ENCODE peak calls at places on chromosome 6, in nine cellular contexts. One of them, this sample, is unnamed.
A peak's percentile ranks its signal among the peaks of the same experiment; 100 is the strongest.

GRCh38 chr6:146544783-146545182 is 1.1 kb downstream of the RAB32 start:
- DNase-seq in activated T-cell treated with anti-CD3 and anti-CD28 coated beads, Interleukin-2, amount 50 U/mL, for 72 hours: no peak
- DNase-seq in AG04450: no peak
- DNase-seq in EH: no peak
- DNase-seq in DMS153: no peak
- DNase-seq in NCI-H1092 treated with DMSO at 0.1 percent for 48 hours: no peak
- DNase-seq in NCI-H748 treated with DMSO at 0.1 percent for 48 hours: no peak
- DNase-seq in thoracic aorta: no peak
- DNase-seq in foreskin fibroblast: peak; percentile 39
- DNase-seq in this sample: peak; percentile 38

GRCh38 chr6:19869464-19869863 is 32.3 kb downstream of the ID4 start:
- DNase-seq in activated T-cell treated with anti-CD3 and anti-CD28 coated beads, Interleukin-2, amount 50 U/mL, for 72 hours: no peak
- DNase-seq in AG04450: no peak
- DNase-seq in EH: no peak
- DNase-seq in DMS153: no peak
- DNase-seq in NCI-H1092 treated with DMSO at 0.1 percent for 48 hours: no peak
- DNase-seq in NCI-H748 treated with DMSO at 0.1 percent for 48 hours: no peak
- DNase-seq in thoracic aorta: no peak
- DNase-seq in foreskin fibroblast: no peak
- DNase-seq in this sample: no peak

GRCh38 chr6:2565499-2565898 is 185.2 kb downstream of the MYLK4 start:
- DNase-seq in activated T-cell treated with anti-CD3 and anti-CD28 coated beads, Interleukin-2, amount 50 U/mL, for 72 hours: no peak
- DNase-seq in AG04450: no peak
- DNase-seq in EH: no peak
- DNase-seq in DMS153: no peak
- DNase-seq in NCI-H1092 treated with DMSO at 0.1 percent for 48 hours: no peak
- DNase-seq in NCI-H748 treated with DMSO at 0.1 percent for 48 hours: no peak
- DNase-seq in thoracic aorta: no peak
- DNase-seq in foreskin fibroblast: no peak
- DNase-seq in this sample: no peak

GRCh38 chr6:154474636-154475428 is 35.7 kb downstream of the CNKSR3 start:
- DNase-seq in activated T-cell treated with anti-CD3 and anti-CD28 coated beads, Interleukin-2, amount 50 U/mL, for 72 hours: no peak
- DNase-seq in AG04450: no peak
- DNase-seq in EH: peak; percentile 80
- DNase-seq in DMS153: no peak
- DNase-seq in NCI-H1092 treated with DMSO at 0.1 percent for 48 hours: no peak
- DNase-seq in NCI-H748 treated with DMSO at 0.1 percent for 48 hours: no peak
- DNase-seq in thoracic aorta: peak; percentile 36
- DNase-seq in foreskin fibroblast: peak; percentile 80
- DNase-seq in this sample: peak; percentile 86

GRCh38 chr6:18990313-18990978 is 603.3 kb downstream of the RNF144B start:
- DNase-seq in activated T-cell treated with anti-CD3 and anti-CD28 coated beads, Interleukin-2, amount 50 U/mL, for 72 hours: peak; percentile 41
- DNase-seq in AG04450: no peak
- DNase-seq in EH: peak; percentile 55
- DNase-seq in DMS153: peak; percentile 81
- DNase-seq in NCI-H1092 treated with DMSO at 0.1 percent for 48 hours: peak; percentile 69
- DNase-seq in NCI-H748 treated with DMSO at 0.1 percent for 48 hours: peak; percentile 95
- DNase-seq in thoracic aorta: no peak
- DNase-seq in foreskin fibroblast: no peak
- DNase-seq in this sample: peak; percentile 20

GRCh38 chr6:55293116-55293515 is 34.2 kb upstream of the GFRAL start:
- DNase-seq in activated T-cell treated with anti-CD3 and anti-CD28 coated beads, Interleukin-2, amount 50 U/mL, for 72 hours: no peak
- DNase-seq in AG04450: no peak
- DNase-seq in EH: peak; percentile 7
- DNase-seq in DMS153: no peak
- DNase-seq in NCI-H1092 treated with DMSO at 0.1 percent for 48 hours: no peak
- DNase-seq in NCI-H748 treated with DMSO at 0.1 percent for 48 hours: no peak
- DNase-seq in thoracic aorta: no peak
- DNase-seq in foreskin fibroblast: peak; percentile 20
- DNase-seq in this sample: no peak

GRCh38 chr6:73460044-73460443 is 1.5 kb upstream of the MTO1 start:
- DNase-seq in activated T-cell treated with anti-CD3 and anti-CD28 coated beads, Interleukin-2, amount 50 U/mL, for 72 hours: no peak
- DNase-seq in AG04450: no peak
- DNase-seq in EH: no peak
- DNase-seq in DMS153: no peak
- DNase-seq in NCI-H1092 treated with DMSO at 0.1 percent for 48 hours: no peak
- DNase-seq in NCI-H748 treated with DMSO at 0.1 percent for 48 hours: no peak
- DNase-seq in thoracic aorta: no peak
- DNase-seq in foreskin fibroblast: no peak
- DNase-seq in this sample: no peak

GRCh38 chr6:32139590-32139989 is 9.5 kb upstream of the FKBPL start:
- DNase-seq in activated T-cell treated with anti-CD3 and anti-CD28 coated beads, Interleukin-2, amount 50 U/mL, for 72 hours: no peak
- DNase-seq in AG04450: no peak
- DNase-seq in EH: no peak
- DNase-seq in DMS153: no peak
- DNase-seq in NCI-H1092 treated with DMSO at 0.1 percent for 48 hours: no peak
- DNase-seq in NCI-H748 treated with DMSO at 0.1 percent for 48 hours: no peak
- DNase-seq in thoracic aorta: no peak
- DNase-seq in foreskin fibroblast: no peak
- DNase-seq in this sample: no peak

GRCh38 chr6:155510879-155511278 is 55.2 kb upstream of the NOX3 start:
- DNase-seq in activated T-cell treated with anti-CD3 and anti-CD28 coated beads, Interleukin-2, amount 50 U/mL, for 72 hours: no peak
- DNase-seq in AG04450: no peak
- DNase-seq in EH: no peak
- DNase-seq in DMS153: no peak
- DNase-seq in NCI-H1092 treated with DMSO at 0.1 percent for 48 hours: no peak
- DNase-seq in NCI-H748 treated with DMSO at 0.1 percent for 48 hours: no peak
- DNase-seq in thoracic aorta: no peak
- DNase-seq in foreskin fibroblast: no peak
- DNase-seq in this sample: no peak

GRCh38 chr6:95364016-95364604 is 213.2 kb upstream of the MANEA start:
- DNase-seq in activated T-cell treated with anti-CD3 and anti-CD28 coated beads, Interleukin-2, amount 50 U/mL, for 72 hours: no peak
- DNase-seq in AG04450: no peak
- DNase-seq in EH: no peak
- DNase-seq in DMS153: peak; percentile 1
- DNase-seq in NCI-H1092 treated with DMSO at 0.1 percent for 48 hours: peak; percentile 16
- DNase-seq in NCI-H748 treated with DMSO at 0.1 percent for 48 hours: peak; percentile 36
- DNase-seq in thoracic aorta: no peak
- DNase-seq in foreskin fibroblast: peak; percentile 1
- DNase-seq in this sample: peak; percentile 0

GRCh38 chr6:96837138-96837971 is at the start of gene GPR63:
- DNase-seq in activated T-cell treated with anti-CD3 and anti-CD28 coated beads, Interleukin-2, amount 50 U/mL, for 72 hours: peak; percentile 84
- DNase-seq in AG04450: peak; percentile 15
- DNase-seq in EH: peak; percentile 76
- DNase-seq in DMS153: peak; percentile 60
- DNase-seq in NCI-H1092 treated with DMSO at 0.1 percent for 48 hours: peak; percentile 64
- DNase-seq in NCI-H748 treated with DMSO at 0.1 percent for 48 hours: peak; percentile 59
- DNase-seq in thoracic aorta: no peak
- DNase-seq in foreskin fibroblast: peak; percentile 92
- DNase-seq in this sample: peak; percentile 46

GRCh38 chr6:31658158-31658688 is 2.4 kb downstream of the C6orf47 start:
- DNase-seq in activated T-cell treated with anti-CD3 and anti-CD28 coated beads, Interleukin-2, amount 50 U/mL, for 72 hours: no peak
- DNase-seq in AG04450: no peak
- DNase-seq in EH: no peak
- DNase-seq in DMS153: no peak
- DNase-seq in NCI-H1092 treated with DMSO at 0.1 percent for 48 hours: no peak
- DNase-seq in NCI-H748 treated with DMSO at 0.1 percent for 48 hours: no peak
- DNase-seq in thoracic aorta: no peak
- DNase-seq in foreskin fibroblast: no peak
- DNase-seq in this sample: no peak

GRCh38 chr6:159623156-159623555 is 69.9 kb downstream of the SOD2 start:
- DNase-seq in activated T-cell treated with anti-CD3 and anti-CD28 coated beads, Interleukin-2, amount 50 U/mL, for 72 hours: no peak
- DNase-seq in AG04450: no peak
- DNase-seq in EH: no peak
- DNase-seq in DMS153: no peak
- DNase-seq in NCI-H1092 treated with DMSO at 0.1 percent for 48 hours: no peak
- DNase-seq in NCI-H748 treated with DMSO at 0.1 percent for 48 hours: no peak
- DNase-seq in thoracic aorta: no peak
- DNase-seq in foreskin fibroblast: no peak
- DNase-seq in this sample: no peak

GRCh38 chr6:30826961-30827342 is 57.4 kb upstream of the DDR1 start:
- DNase-seq in activated T-cell treated with anti-CD3 and anti-CD28 coated beads, Interleukin-2, amount 50 U/mL, for 72 hours: no peak
- DNase-seq in AG04450: no peak
- DNase-seq in EH: no peak
- DNase-seq in DMS153: no peak
- DNase-seq in NCI-H1092 treated with DMSO at 0.1 percent for 48 hours: no peak
- DNase-seq in NCI-H748 treated with DMSO at 0.1 percent for 48 hours: no peak
- DNase-seq in thoracic aorta: no peak
- DNase-seq in foreskin fibroblast: no peak
- DNase-seq in this sample: no peak

GRCh38 chr6:39982720-39983119 is 48.5 kb upstream of the MOCS1 start:
- DNase-seq in activated T-cell treated with anti-CD3 and anti-CD28 coated beads, Interleukin-2, amount 50 U/mL, for 72 hours: no peak
- DNase-seq in AG04450: no peak
- DNase-seq in EH: no peak
- DNase-seq in DMS153: no peak
- DNase-seq in NCI-H1092 treated with DMSO at 0.1 percent for 48 hours: no peak
- DNase-seq in NCI-H748 treated with DMSO at 0.1 percent for 48 hours: no peak
- DNase-seq in thoracic aorta: no peak
- DNase-seq in foreskin fibroblast: no peak
- DNase-seq in this sample: no peak

GRCh38 chr6:82237013-82237412 is 10.5 kb downstream of the IBTK start:
- DNase-seq in activated T-cell treated with anti-CD3 and anti-CD28 coated beads, Interleukin-2, amount 50 U/mL, for 72 hours: no peak
- DNase-seq in AG04450: no peak
- DNase-seq in EH: peak; percentile 39
- DNase-seq in DMS153: no peak
- DNase-seq in NCI-H1092 treated with DMSO at 0.1 percent for 48 hours: no peak
- DNase-seq in NCI-H748 treated with DMSO at 0.1 percent for 48 hours: no peak
- DNase-seq in thoracic aorta: no peak
- DNase-seq in foreskin fibroblast: no peak
- DNase-seq in this sample: peak; percentile 4

GRCh38 chr6:169940554-169941290 is 189.3 kb downstream of the ERMARD start:
- DNase-seq in activated T-cell treated with anti-CD3 and anti-CD28 coated beads, Interleukin-2, amount 50 U/mL, for 72 hours: no peak
- DNase-seq in AG04450: no peak
- DNase-seq in EH: no peak
- DNase-seq in DMS153: no peak
- DNase-seq in NCI-H1092 treated with DMSO at 0.1 percent for 48 hours: no peak
- DNase-seq in NCI-H748 treated with DMSO at 0.1 percent for 48 hours: no peak
- DNase-seq in thoracic aorta: no peak
- DNase-seq in foreskin fibroblast: no peak
- DNase-seq in this sample: no peak

GRCh38 chr6:2498224-2498623 is 252.5 kb downstream of the MYLK4 start:
- DNase-seq in activated T-cell treated with anti-CD3 and anti-CD28 coated beads, Interleukin-2, amount 50 U/mL, for 72 hours: no peak
- DNase-seq in AG04450: no peak
- DNase-seq in EH: peak; percentile 11
- DNase-seq in DMS153: peak; percentile 54
- DNase-seq in NCI-H1092 treated with DMSO at 0.1 percent for 48 hours: no peak
- DNase-seq in NCI-H748 treated with DMSO at 0.1 percent for 48 hours: peak; percentile 39
- DNase-seq in thoracic aorta: no peak
- DNase-seq in foreskin fibroblast: peak; percentile 35
- DNase-seq in this sample: no peak

GRCh38 chr6:158488065-158488464 is 71.8 kb upstream of the TMEM181 start:
- DNase-seq in activated T-cell treated with anti-CD3 and anti-CD28 coated beads, Interleukin-2, amount 50 U/mL, for 72 hours: no peak
- DNase-seq in AG04450: peak; percentile 88
- DNase-seq in EH: peak; percentile 98
- DNase-seq in DMS153: no peak
- DNase-seq in NCI-H1092 treated with DMSO at 0.1 percent for 48 hours: no peak
- DNase-seq in NCI-H748 treated with DMSO at 0.1 percent for 48 hours: no peak
- DNase-seq in thoracic aorta: no peak
- DNase-seq in foreskin fibroblast: peak; percentile 95
- DNase-seq in this sample: peak; percentile 96